ENCODE peak calls at places on chromosomes 13 and 19, in six cellular contexts. S, J, M, Y, E and F are unnamed samples.

GRCh38 chr19:8302734-8303133 is 5.4 kb downstream of the CD320 start:
- DNase-seq in S (no peak), J (no peak), M (peak; percentile 31), Y (no peak), E (peak; percentile 19), F (peak; percentile 54)

GRCh38 chr13:36088001-36088400 is 43.2 kb downstream of the DCLK1 start:
- DNase-seq in S (no peak), J (peak; percentile 42), M (no peak), Y (no peak), E (no peak), F (no peak)

GRCh38 chr13:100530645-100531044 is 57.9 kb downstream of the GGACT start:
- DNase-seq in S (no peak), J (no peak), M (no peak), Y (no peak), E (no peak), F (no peak)

GRCh38 chr19:30096596-30097370 is 154.7 kb downstream of the URI1 start:
- DNase-seq in S (no peak), J (no peak), M (no peak), Y (no peak), E (no peak), F (peak; percentile 57)

GRCh38 chr13:22227895-22228294 is 557.0 kb downstream of the FGF9 start:
- DNase-seq in S (no peak), J (no peak), M (no peak), Y (no peak), E (no peak), F (no peak)

GRCh38 chr13:72341904-72342303 is 385.5 kb downstream of the MZT1 start:
- DNase-seq in S (peak; percentile 15), J (no peak), M (no peak), Y (no peak), E (no peak), F (no peak)

GRCh38 chr19:40365613-40366401 is 17.3 kb downstream of the PLD3 start:
- DNase-seq in S (peak; percentile 95), J (no peak), M (peak; percentile 78), Y (no peak), E (peak; percentile 83), F (peak; percentile 91)

GRCh38 chr13:23007430-23007829 is 173.3 kb upstream of the SGCG start:
- DNase-seq in S (peak; percentile 69), J (no peak), M (no peak), Y (no peak), E (no peak), F (no peak)

GRCh38 chr19:49125025-49125731 is 5.8 kb downstream of the PPFIA3 start:
- DNase-seq in S (peak; percentile 93), J (no peak), M (no peak), Y (no peak), E (no peak), F (no peak)

GRCh38 chr13:111967572-111968201 is 99.3 kb upstream of the SOX1 start:
- DNase-seq in S (no peak), J (no peak), M (no peak), Y (no peak), E (no peak), F (no peak)

GRCh38 chr13:92224052-92224821 is 825.8 kb downstream of the GPC5 start:
- DNase-seq in S (peak; percentile 82), J (peak; percentile 0), M (no peak), Y (no peak), E (no peak), F (no peak)

GRCh38 chr19:45351401-45351952 is 10.9 kb downstream of the KLC3 start:
- DNase-seq in S (no peak), J (no peak), M (no peak), Y (no peak), E (no peak), F (no peak)

GRCh38 chr19:43625918-43626579 is 6.6 kb upstream of the ZNF428 start:
- DNase-seq in S (no peak), J (no peak), M (no peak), Y (no peak), E (no peak), F (no peak)

GRCh38 chr13:66992183-66992582 is 238.0 kb downstream of the PCDH9 start:
- DNase-seq in S (peak; percentile 70), J (peak; percentile 66), M (no peak), Y (no peak), E (no peak), F (no peak)

GRCh38 chr19:4506449-4507149 is 11.7 kb downstream of the PLIN4 start:
- DNase-seq in S (no peak), J (peak; percentile 48), M (no peak), Y (no peak), E (no peak), F (no peak)

GRCh38 chr13:61406275-61406674 is 9.4 kb downstream of the PCDH20 start:
- DNase-seq in S (no peak), J (no peak), M (no peak), Y (no peak), E (no peak), F (no peak)

GRCh38 chr13:98422046-98422445 is 154.9 kb downstream of the STK24 start:
- DNase-seq in S (no peak), J (no peak), M (peak; percentile 15), Y (no peak), E (no peak), F (no peak)

DNA sequence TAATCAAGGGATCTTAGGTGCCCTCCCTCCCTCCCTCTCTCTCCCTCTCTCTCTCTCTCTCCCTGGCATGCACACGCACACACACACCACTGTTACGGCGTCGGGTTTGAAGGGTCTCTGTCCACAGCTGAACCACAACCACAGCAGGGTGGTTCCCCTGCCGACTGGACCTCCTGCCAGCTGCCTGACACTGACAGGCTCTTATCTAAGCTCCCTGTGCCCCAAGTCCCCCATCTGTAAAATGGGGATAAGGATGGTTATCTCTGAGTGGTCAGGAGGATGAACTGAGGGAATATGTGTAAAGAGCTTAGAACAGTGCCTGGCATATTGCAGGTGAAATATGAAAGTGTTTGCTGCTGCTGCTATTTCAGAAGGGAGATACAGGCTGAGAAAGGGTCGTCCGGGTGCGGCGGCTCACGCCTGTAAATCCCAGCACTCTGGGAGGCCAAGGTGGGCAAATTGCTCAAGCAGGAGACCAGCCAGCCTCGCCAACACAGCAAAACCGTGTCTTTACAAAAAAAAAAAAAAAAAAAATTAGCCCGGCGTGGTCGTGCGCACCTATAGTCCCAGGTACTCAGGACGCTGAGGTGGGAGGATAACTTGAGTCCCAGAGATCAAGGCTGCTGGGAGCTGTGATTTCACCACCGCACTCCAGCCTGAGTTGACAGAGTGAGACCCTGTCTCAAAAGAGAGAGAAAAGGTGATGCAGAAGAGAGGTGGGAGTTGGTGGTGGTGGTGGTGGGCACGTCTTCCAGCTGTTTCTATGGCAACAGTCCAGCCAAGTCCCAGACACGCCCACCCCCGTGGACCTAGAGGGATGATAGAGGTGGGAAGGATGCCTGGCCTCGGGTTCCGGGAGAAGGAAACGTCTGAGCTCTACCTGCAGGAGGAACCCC is 972 bp upstream of the SHISA7 start:
- DNase-seq in S (no peak), J (no peak), M (no peak), Y (no peak), E (no peak), F (no peak)
- H3K27me3 ChIP-seq in S (no peaks in the 10 kb centered on the region), J (peaks cover 31% of the 10 kb centered on the region), M (peaks cover 88% of the 10 kb centered on the region), Y (peaks cover 43% of the 10 kb centered on the region), E (peaks cover 73% of the 10 kb centered on the region), F (peaks cover 53% of the 10 kb centered on the region)

GRCh38 chr19:55489711-55490477 is 1.7 kb downstream of the SSC5D start:
- DNase-seq in S (no peak), J (no peak), M (no peak), Y (no peak), E (no peak), F (no peak)
- H3K4me1 ChIP-seq in S (peaks cover 37% of the 10 kb centered on the region), J (peaks cover 8% of the 10 kb centered on the region), M (peaks cover 7% of the 10 kb centered on the region), Y (peaks cover 6% of the 10 kb centered on the region), E (peaks cover 31% of the 10 kb centered on the region), F (no peaks in the 10 kb centered on the region)

DNA sequence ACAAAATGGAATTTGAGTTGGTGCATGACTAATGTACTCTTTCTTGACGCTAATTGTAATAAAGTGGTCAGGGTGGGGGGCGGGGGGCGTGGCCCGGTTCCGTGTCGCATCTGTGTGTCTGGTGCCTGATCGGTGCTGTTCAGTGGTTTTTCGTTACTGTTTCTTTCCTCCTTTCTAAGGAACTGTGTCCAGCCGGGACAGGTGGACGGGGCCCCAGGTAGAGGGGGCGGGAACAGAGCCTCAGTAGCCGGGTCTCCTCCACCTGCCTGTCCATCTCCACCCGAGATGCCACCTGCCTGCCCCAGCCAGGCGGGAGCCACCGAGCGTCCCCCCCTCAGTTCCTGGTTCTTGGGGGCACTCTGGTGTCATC is 26.3 kb downstream of the ONECUT3 start:
- DNase-seq in S (no peak), J (no peak), M (no peak), Y (no peak), E (no peak), F (no peak)
- H3K27me3 ChIP-seq in S (peaks cover 11% of the 10 kb centered on the region), J (no peaks in the 10 kb centered on the region), M (peaks cover 100% of the 10 kb centered on the region), Y (peaks cover 48% of the 10 kb centered on the region), E (peaks cover 73% of the 10 kb centered on the region), F (peaks cover 91% of the 10 kb centered on the region)

GRCh38 chr19:18741124-18741493 is 50.0 kb downstream of the COMP start:
- DNase-seq in S (no peak), J (no peak), M (no peak), Y (no peak), E (no peak), F (no peak)
- H3K4me1 ChIP-seq in S (peaks cover 38% of the 10 kb centered on the region), J (no peaks in the 10 kb centered on the region), M (peaks cover 16% of the 10 kb centered on the region), Y (no peaks in the 10 kb centered on the region), E (peaks cover 38% of the 10 kb centered on the region), F (peaks cover 8% of the 10 kb centered on the region)

DNA sequence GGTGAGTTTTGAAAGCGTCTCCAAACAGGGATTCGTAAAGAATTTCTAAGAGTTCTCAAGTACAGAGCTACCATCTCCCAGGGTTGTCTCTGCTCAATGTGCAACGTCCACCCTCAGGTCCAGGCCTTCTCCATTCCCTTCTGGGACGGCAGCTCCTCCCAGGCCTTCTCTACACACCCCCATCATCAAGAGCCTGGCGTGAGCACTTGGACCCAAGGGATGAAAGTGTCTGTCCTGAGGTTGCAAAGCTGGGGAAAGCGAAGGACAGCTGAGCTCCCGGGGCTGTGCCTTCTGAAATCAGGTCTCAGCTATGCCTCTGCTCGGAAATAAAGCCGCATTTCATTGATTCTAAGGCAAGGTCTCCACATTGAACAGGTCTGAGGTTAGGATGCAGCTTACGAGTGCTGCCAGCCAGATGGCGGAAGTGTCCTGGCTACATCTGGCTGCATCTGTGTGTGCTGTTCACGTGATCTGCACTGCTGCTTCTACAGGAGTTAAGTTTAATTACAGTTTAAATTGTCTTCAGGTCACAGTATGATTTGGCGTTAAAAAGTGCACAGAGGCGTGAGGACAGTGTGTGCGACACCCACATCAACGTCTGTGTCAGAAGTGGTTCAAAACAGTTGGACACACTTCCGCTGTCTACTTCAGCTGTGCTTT is 27.0 kb upstream of the MIER2 start:
- DNase-seq in S (no peak), J (no peak), M (no peak), Y (no peak), E (no peak), F (no peak)
- H3K27me3 ChIP-seq in S (peaks cover 4% of the 10 kb centered on the region), J (no peaks in the 10 kb centered on the region), M (peaks cover 60% of the 10 kb centered on the region), Y (peaks cover 5% of the 10 kb centered on the region), E (peaks cover 29% of the 10 kb centered on the region), F (peaks cover 5% of the 10 kb centered on the region)

DNA sequence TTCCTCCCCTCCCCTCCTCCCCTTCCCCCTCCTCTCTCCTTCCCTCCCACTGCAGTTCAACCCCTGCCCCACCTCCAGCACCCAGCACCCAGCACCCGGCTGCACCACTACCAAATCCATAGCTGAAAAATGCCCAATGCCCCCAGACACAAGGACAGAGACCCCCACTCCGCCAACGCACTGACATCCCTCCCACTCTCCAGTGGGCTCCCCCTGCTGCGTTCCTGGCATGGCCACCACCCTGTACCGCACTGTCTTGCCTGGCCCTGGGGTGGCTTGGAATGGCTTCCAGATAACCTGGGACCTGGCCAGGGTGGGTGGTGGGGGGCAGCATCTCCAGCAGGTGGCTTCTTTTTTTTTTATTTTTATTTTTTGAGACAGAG is 5.8 kb upstream of the MKNK2 start:
- DNase-seq in S (no peak), J (no peak), M (no peak), Y (no peak), E (no peak), F (no peak)
- H3K4me1 ChIP-seq in S (peaks cover 13% of the 10 kb centered on the region), J (peaks cover 66% of the 10 kb centered on the region), M (peaks cover 39% of the 10 kb centered on the region), Y (peaks cover 67% of the 10 kb centered on the region), E (peaks cover 80% of the 10 kb centered on the region), F (peaks cover 74% of the 10 kb centered on the region)

GRCh38 chr13:70756088-70756487 is 647.8 kb upstream of the KLHL1 start:
- DNase-seq in S (no peak), J (no peak), M (no peak), Y (no peak), E (no peak), F (no peak)
- H3K27me3 ChIP-seq in S (no peaks in the 10 kb centered on the region), J (peaks cover 3% of the 10 kb centered on the region), M (no peaks in the 10 kb centered on the region), Y (no peaks in the 10 kb centered on the region), E (no peaks in the 10 kb centered on the region), F (no peaks in the 10 kb centered on the region)